ENCODE peak calls at places on chromosomes 4 and X, in nine cellular contexts. One of them, this sample, is unnamed.

GRCh38 chr4:177064116-177064515 is 245.6 kb upstream of the NEIL3 start:
- DNase-seq in body of pancreas: no peak
- DNase-seq in NCI-H1694: no peak
- DNase-seq in stimulated activated naive CD8-positive, alpha-beta T cell treated with anti-CD3 and anti-CD28 coated beads, Interleukin-15, amount 100 ng/mL, for 72 hours: no peak
- DNase-seq in Kasumi-1: no peak
- DNase-seq in activated CD4-positive, alpha-beta T cell treated with anti-CD3 and anti-CD28 coated beads, Interleukin-2, amount 10 ng/mL, durations not matched to agents 7 days and 5 days: no peak
- DNase-seq in T-helper 2 cell treated with Interferon-gamma antibody and Interleukin-4, amounts not matched to agents 5 μg/mL and 100 μg/mL, for 36 hours: no peak
- DNase-seq in NCI-H2029: no peak
- DNase-seq in foreskin fibroblast: no peak
- DNase-seq in this sample: no peak

GRCh38 chrX:51336584-51336983 is 4.0 kb downstream of the NUDT10 start:
- DNase-seq in NCI-H1694: no peak
- DNase-seq in stimulated activated naive CD8-positive, alpha-beta T cell treated with anti-CD3 and anti-CD28 coated beads, Interleukin-15, amount 100 ng/mL, for 72 hours: peak
- DNase-seq in T-helper 2 cell treated with Interferon-gamma antibody and Interleukin-4, amounts not matched to agents 5 μg/mL and 100 μg/mL, for 36 hours: peak
- DNase-seq in body of pancreas: peak
- DNase-seq in NCI-H2029: no peak
- DNase-seq in activated CD4-positive, alpha-beta T cell treated with anti-CD3 and anti-CD28 coated beads, Interleukin-2, amount 10 ng/mL, durations not matched to agents 7 days and 5 days: peak
- DNase-seq in foreskin fibroblast: peak
- DNase-seq in Kasumi-1: peak
- DNase-seq in this sample: no peak

GRCh38 chr4:140308366-140309123 is 64.9 kb upstream of the SCOC start:
- DNase-seq in activated CD4-positive, alpha-beta T cell treated with anti-CD3 and anti-CD28 coated beads, Interleukin-2, amount 10 ng/mL, durations not matched to agents 7 days and 5 days: no peak
- DNase-seq in stimulated activated naive CD8-positive, alpha-beta T cell treated with anti-CD3 and anti-CD28 coated beads, Interleukin-15, amount 100 ng/mL, for 72 hours: no peak
- DNase-seq in T-helper 2 cell treated with Interferon-gamma antibody and Interleukin-4, amounts not matched to agents 5 μg/mL and 100 μg/mL, for 36 hours: no peak
- DNase-seq in foreskin fibroblast: peak
- DNase-seq in NCI-H2029: no peak
- DNase-seq in NCI-H1694: no peak
- DNase-seq in Kasumi-1: no peak
- DNase-seq in body of pancreas: no peak
- DNase-seq in this sample: no peak

GRCh38 chrX:132022115-132022862 is 813 bp upstream of the STK26 start:
- DNase-seq in NCI-H2029: no peak
- DNase-seq in T-helper 2 cell treated with Interferon-gamma antibody and Interleukin-4, amounts not matched to agents 5 μg/mL and 100 μg/mL, for 36 hours: no peak
- DNase-seq in body of pancreas: no peak
- DNase-seq in foreskin fibroblast: no peak
- DNase-seq in stimulated activated naive CD8-positive, alpha-beta T cell treated with anti-CD3 and anti-CD28 coated beads, Interleukin-15, amount 100 ng/mL, for 72 hours: no peak
- DNase-seq in activated CD4-positive, alpha-beta T cell treated with anti-CD3 and anti-CD28 coated beads, Interleukin-2, amount 10 ng/mL, durations not matched to agents 7 days and 5 days: peak
- DNase-seq in NCI-H1694: peak
- DNase-seq in Kasumi-1: peak
- DNase-seq in this sample: no peak

GRCh38 chr4:108547682-108548081 is 72.7 kb upstream of the RPL34 start:
- DNase-seq in body of pancreas: no peak
- DNase-seq in foreskin fibroblast: no peak
- DNase-seq in NCI-H2029: no peak
- DNase-seq in NCI-H1694: no peak
- DNase-seq in Kasumi-1: no peak
- DNase-seq in activated CD4-positive, alpha-beta T cell treated with anti-CD3 and anti-CD28 coated beads, Interleukin-2, amount 10 ng/mL, durations not matched to agents 7 days and 5 days: no peak
- DNase-seq in stimulated activated naive CD8-positive, alpha-beta T cell treated with anti-CD3 and anti-CD28 coated beads, Interleukin-15, amount 100 ng/mL, for 72 hours: no peak
- DNase-seq in T-helper 2 cell treated with Interferon-gamma antibody and Interleukin-4, amounts not matched to agents 5 μg/mL and 100 μg/mL, for 36 hours: no peak
- DNase-seq in this sample: no peak

GRCh38 chr4:57410331-57411052 is 300.3 kb upstream of the IGFBP7 start:
- DNase-seq in T-helper 2 cell treated with Interferon-gamma antibody and Interleukin-4, amounts not matched to agents 5 μg/mL and 100 μg/mL, for 36 hours: no peak
- DNase-seq in stimulated activated naive CD8-positive, alpha-beta T cell treated with anti-CD3 and anti-CD28 coated beads, Interleukin-15, amount 100 ng/mL, for 72 hours: no peak
- DNase-seq in NCI-H1694: no peak
- DNase-seq in NCI-H2029: no peak
- DNase-seq in foreskin fibroblast: no peak
- DNase-seq in Kasumi-1: no peak
- DNase-seq in body of pancreas: no peak
- DNase-seq in activated CD4-positive, alpha-beta T cell treated with anti-CD3 and anti-CD28 coated beads, Interleukin-2, amount 10 ng/mL, durations not matched to agents 7 days and 5 days: no peak
- DNase-seq in this sample: no peak

GRCh38 chr4:124265701-124266100 is 446.8 kb downstream of the ANKRD50 start:
- DNase-seq in NCI-H2029: no peak
- DNase-seq in Kasumi-1: no peak
- DNase-seq in activated CD4-positive, alpha-beta T cell treated with anti-CD3 and anti-CD28 coated beads, Interleukin-2, amount 10 ng/mL, durations not matched to agents 7 days and 5 days: no peak
- DNase-seq in foreskin fibroblast: no peak
- DNase-seq in stimulated activated naive CD8-positive, alpha-beta T cell treated with anti-CD3 and anti-CD28 coated beads, Interleukin-15, amount 100 ng/mL, for 72 hours: no peak
- DNase-seq in body of pancreas: no peak
- DNase-seq in NCI-H1694: no peak
- DNase-seq in T-helper 2 cell treated with Interferon-gamma antibody and Interleukin-4, amounts not matched to agents 5 μg/mL and 100 μg/mL, for 36 hours: no peak
- DNase-seq in this sample: no peak

GRCh38 chr4:74440356-74440755 is 4.6 kb upstream of the AREG start:
- DNase-seq in activated CD4-positive, alpha-beta T cell treated with anti-CD3 and anti-CD28 coated beads, Interleukin-2, amount 10 ng/mL, durations not matched to agents 7 days and 5 days: no peak
- DNase-seq in T-helper 2 cell treated with Interferon-gamma antibody and Interleukin-4, amounts not matched to agents 5 μg/mL and 100 μg/mL, for 36 hours: no peak
- DNase-seq in stimulated activated naive CD8-positive, alpha-beta T cell treated with anti-CD3 and anti-CD28 coated beads, Interleukin-15, amount 100 ng/mL, for 72 hours: no peak
- DNase-seq in body of pancreas: no peak
- DNase-seq in Kasumi-1: no peak
- DNase-seq in foreskin fibroblast: no peak
- DNase-seq in NCI-H1694: no peak
- DNase-seq in NCI-H2029: no peak
- DNase-seq in this sample: no peak